ENCODE peak calls at places on chromosomes 4 and X, in four cellular contexts. A is K562; F is CD4-positive, CD25-positive, alpha-beta regulatory T cell; G is body of pancreas. R is an unnamed sample. For H3K4me1, the result is how much of the 10 kb centered on the place peaks cover.

GRCh38 chr4:147578057-147578476 is 39.1 kb upstream of the TMEM184C start:
- DNase-seq in A (no peak), F (no peak), G (no peak), R (no peak)

GRCh38 chr4:30619679-30620078 is 100.5 kb upstream of the PCDH7 start:
- DNase-seq in A (no peak), F (no peak), G (no peak), R (no peak)

GRCh38 chrX:70313503-70313902 is 23.6 kb downstream of the KIF4A start:
- DNase-seq in A (no peak), F (no peak), G (no peak), R (no peak)

GRCh38 chr4:184355111-184355604 is 119.2 kb downstream of the IRF2 start:
- DNase-seq in A (peak), F (no peak), G (peak), R (no peak)

GRCh38 chrX:9738146-9738545 is 27.5 kb downstream of the GPR143 start:
- DNase-seq in A (no peak), F (no peak), G (no peak), R (no peak)

GRCh38 chr4:89797117-89797516 is 39.8 kb downstream of the SNCA start:
- DNase-seq in A (no peak), F (no peak), G (no peak), R (no peak)

GRCh38 chr4:4677825-4678522 is 136.1 kb upstream of the STX18 start:
- DNase-seq in A (peak), F (no peak), G (no peak), R (no peak)

GRCh38 chr4:153215976-153216375 is 11.7 kb downstream of the TRIM2 start:
- DNase-seq in A (no peak), F (no peak), G (no peak), R (no peak)

GRCh38 chr4:1204286-1204827 is 32.0 kb upstream of the SPON2 start:
- DNase-seq in A (no peak), F (no peak), G (no peak), R (no peak)

GRCh38 chr4:118281611-118282442 is 71.0 kb downstream of the PRSS12 start:
- DNase-seq in A (peak), F (no peak), G (peak), R (no peak)

GRCh38 chr4:71184195-71184781 is 154.5 kb upstream of the SLC4A4 start:
- DNase-seq in A (peak), F (no peak), G (peak), R (peak)

GRCh38 chrX:69740317-69740716 is 124.4 kb downstream of the EDA start:
- DNase-seq in A (no peak), F (no peak), G (no peak), R (no peak)

GRCh38 chr4:158157412-158157811 is 15.4 kb downstream of the GASK1B start:
- DNase-seq in A (no peak), F (no peak), G (no peak), R (no peak)

GRCh38 chr4:158159718-158160094 is 13.1 kb downstream of the GASK1B start:
- DNase-seq in A (no peak), F (no peak), G (no peak), R (no peak)

GRCh38 chr4:158155656-158156356 is 17.0 kb downstream of the GASK1B start:
- DNase-seq in A (no peak), F (no peak), G (no peak), R (no peak)

GRCh38 chr4:158161561-158162354 is 11.1 kb downstream of the GASK1B start:
- DNase-seq in A (no peak), F (no peak), G (no peak), R (no peak)

DNA sequence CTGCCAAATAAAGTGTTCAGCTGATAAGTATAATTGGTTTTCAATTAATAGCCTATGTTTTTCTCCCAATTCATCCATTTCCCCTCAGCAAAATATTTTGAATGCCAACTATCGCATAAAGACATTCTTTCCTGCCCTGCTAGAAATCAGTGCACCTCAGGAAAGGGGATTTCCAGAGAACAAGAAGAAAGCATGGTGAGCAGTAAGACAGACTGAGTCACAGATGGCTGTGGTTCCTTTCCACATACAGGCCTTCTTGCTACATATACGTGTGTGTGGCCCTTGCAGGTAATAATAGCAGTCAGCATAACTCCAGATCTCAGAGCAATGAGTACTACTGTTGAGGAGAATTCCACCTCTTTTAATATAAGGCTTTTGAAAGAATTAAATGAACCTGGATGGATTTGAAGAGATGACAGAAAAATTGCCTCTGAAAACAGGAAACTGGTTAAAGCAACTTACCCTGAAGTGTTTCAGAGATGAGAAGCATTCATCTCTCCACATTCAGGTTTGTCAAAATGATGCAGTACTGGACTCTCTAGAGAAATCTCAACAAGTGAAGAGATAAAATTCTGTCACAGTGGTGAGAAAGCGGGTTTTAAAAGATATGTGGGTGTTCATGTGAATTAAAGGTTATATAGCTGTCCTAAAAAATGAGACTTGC is 13.6 kb downstream of the GASK1B start:
- DNase-seq in A (no peak), F (no peak), G (no peak), R (no peak)
- H3K4me1 ChIP-seq in A (under half), F (under half), G (under half), R (under half)

GRCh38 chr4:113472864-113473263 is 288.7 kb downstream of the CAMK2D start:
- DNase-seq in A (no peak), F (no peak), G (no peak), R (no peak)
- H3K4me1 ChIP-seq in A (under half), F (under half), G (under half), R (under half)

DNA sequence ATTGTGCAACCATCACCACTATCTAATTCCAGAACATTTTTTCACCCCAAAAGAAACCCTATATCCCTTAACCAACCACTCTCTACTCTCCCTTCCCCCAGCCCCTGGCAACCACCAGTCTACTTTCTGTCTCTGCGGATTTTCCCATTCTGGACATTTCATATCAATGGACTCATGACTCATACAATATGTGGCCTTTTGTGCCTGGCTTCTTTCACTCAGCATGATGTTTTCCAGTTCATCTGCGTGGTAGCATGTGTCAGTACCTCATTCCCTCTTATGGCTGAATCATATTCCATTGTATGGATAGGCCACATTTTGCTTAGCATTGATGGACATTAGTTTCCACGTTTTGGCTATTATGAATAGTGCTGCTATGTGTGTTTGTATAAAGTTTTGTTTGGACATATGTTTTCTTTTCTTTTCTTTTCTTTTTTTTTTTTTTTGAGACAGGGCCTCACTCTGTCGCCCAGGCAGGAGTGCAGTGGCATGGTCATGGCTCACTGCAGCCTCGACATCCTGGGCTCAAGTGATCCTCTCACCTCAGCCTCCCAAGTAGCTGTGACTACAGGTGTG is 335.4 kb downstream of the BCOR start:
- DNase-seq in A (no peak), F (no peak), G (no peak), R (no peak)
- H3K4me1 ChIP-seq in A (under half), F (under half), G (under half), R (under half)

DNA sequence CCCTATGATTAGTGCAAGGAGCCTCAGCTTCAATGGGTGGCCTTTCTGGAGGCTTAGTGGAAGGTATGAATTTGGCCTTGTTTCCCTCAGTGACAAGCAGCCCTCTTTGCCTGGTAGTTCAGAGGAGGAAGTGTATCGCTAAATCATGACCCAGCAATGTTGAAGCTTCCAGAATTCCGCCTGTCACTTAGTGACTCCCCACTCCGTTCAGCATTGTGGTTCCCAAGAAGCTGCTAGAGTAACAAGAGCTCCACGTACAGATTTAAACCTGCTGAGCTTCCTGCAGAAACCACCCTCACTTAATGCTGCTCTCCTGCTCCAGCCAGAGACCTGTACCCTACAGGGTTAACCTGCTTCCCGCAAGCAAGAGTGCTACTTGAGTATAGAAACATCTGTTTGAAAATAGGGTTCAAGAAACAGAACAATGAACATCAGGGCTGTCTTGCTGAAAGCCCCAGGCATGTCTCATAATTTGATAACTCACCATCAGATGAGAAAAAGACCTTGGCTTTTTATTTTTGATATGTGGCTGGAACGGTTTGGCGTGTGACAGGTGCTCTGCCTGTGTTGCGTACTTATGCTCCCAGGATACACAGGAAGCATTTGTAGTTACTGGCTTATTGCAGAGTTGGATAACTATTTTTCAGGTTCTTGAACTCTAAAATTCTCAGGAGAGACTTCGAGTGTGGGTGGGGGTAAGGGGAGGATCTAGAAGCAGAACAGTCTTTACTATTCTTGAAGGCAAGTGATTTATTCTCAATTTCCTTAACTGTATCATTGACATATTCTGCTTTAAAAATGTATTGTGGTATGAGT is 105.3 kb downstream of the UCHL1 start:
- DNase-seq in A (no peak), F (no peak), G (no peak), R (no peak)
- H3K4me1 ChIP-seq in A (under half), F (under half), G (under half), R (under half)

DNA sequence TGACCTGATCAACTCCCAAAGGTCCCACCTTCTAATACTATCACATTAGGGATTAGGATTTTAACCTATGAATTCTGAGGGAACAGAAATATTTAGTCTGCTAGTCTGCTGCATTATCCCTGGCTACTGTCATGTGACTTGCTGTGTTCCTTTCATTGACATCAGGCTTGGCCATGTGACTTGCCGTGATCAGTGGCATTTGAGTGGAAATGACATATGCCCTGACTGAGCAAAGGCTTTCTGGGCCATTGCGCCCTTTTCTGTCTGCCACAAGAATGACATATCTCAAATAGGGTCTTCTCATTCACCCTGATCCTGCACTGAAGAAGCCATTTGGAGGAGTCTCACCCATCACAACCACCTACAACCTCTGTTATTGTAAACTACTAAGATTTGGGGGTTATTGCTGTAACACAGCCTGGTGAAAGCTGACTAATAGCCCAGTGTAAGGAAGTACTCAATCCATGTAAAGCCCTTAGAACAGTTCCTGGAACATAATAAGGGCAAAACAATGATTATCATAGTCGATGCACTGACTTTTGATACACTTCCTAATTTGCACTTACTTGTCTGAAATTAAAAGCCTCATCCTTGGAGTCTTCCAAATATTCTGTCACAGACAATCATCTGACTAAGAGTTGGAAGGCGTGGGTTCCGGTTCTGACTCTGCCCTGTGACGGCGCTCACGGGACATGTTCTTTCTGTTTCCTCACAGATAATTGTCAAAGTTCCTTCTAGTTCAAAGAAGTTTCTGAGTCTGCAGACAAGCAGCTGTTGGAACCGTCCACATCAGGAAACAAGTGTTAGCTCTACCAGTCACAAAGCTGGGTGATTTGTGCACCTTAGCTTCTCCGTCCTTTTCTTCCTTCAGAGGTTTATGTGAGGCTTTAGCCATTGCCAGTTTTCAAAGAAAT is 33.2 kb upstream of the RASGEF1B start:
- DNase-seq in A (peak), F (peak), G (peak), R (peak)
- H3K4me1 ChIP-seq in A (under half), F (under half), G (under half), R (under half)

DNA sequence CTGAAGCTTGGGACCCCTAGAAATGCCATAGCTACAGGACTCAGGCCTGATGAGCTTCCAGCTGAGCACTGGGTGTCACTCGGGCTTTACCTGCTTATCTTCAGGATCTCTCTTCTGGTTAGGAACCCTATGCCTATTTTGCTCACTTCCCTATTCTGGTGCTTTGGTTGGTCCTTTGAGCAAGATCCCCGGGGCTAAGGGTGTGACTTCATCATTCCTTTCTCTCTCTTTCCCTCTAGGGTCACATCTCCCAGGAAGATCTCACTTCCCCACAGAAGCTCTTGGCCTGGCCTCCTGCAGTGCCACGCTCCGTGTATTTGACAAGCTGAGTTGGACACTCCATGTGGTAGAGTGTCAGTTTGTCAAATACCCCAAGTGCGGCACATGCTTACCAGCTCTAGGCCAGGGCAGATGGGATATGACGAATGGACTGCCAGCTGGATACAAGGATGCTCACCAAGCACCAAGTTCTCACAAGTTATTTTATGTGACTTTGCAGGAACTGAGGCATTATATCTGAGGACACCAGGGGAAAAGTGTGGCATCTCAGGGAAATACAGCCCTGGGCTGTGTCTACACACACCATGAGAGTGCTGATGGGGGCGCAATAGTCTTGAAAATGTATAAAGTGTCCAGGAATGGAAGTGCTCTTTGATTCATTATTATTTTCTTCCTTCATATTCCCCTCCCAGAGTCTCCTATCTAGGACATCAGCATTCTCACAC is 21.1 kb downstream of the VSIG4 start:
- DNase-seq in A (peak), F (no peak), G (no peak), R (no peak)
- H3K4me1 ChIP-seq in A (half or more), F (under half), G (under half), R (half or more)

R was measured in CD4-positive, alpha-beta memory T cell.